ENCODE peak calls at places on chromosomes 3 and 15, in eight cellular contexts. M, V, I, Q, H, K, P and S are unnamed samples.

GRCh38 chr3:27200721-27201434 is 168.3 kb downstream of the NEK10 start:
- DNase-seq in M (no peak), H (no peak), I (no peak), K (no peak), V (no peak), P (no peak), Q (no peak), S (peak)

GRCh38 chr3:181484026-181484425 is 227.7 kb upstream of the SOX2 start:
- DNase-seq in M (no peak), H (no peak), K (no peak), V (no peak), Q (no peak), I (no peak), P (no peak), S (no peak)

GRCh38 chr3:176953106-176954080 is 243.9 kb downstream of the TBL1XR1 start:
- DNase-seq in H (no peak), V (peak), K (no peak), P (no peak), M (peak), Q (no peak), I (no peak), S (no peak)

GRCh38 chr3:195040773-195041520 is 230.0 kb downstream of the XXYLT1 start:
- DNase-seq in V (no peak), I (no peak), H (no peak), M (no peak), Q (peak), P (no peak), K (no peak), S (no peak)

GRCh38 chr3:32189693-32190092 is 48.8 kb upstream of the CMTM8 start:
- DNase-seq in M (no peak), K (no peak), Q (no peak), P (no peak), I (no peak), H (no peak), V (no peak), S (no peak)

GRCh38 chr15:57563416-57563815 is 28.3 kb upstream of the MYZAP start:
- DNase-seq in K (no peak), V (no peak), H (no peak), Q (no peak), I (no peak), M (no peak), P (no peak), S (no peak)

GRCh38 chr3:106811376-106811775 is 565.9 kb upstream of the CCDC54 start:
- DNase-seq in H (no peak), I (no peak), V (peak), M (peak), P (no peak), Q (no peak), K (no peak), S (peak)

GRCh38 chr15:62565620-62566019 is 400.5 kb upstream of the C2CD4B start:
- DNase-seq in Q (no peak), H (no peak), I (no peak), M (no peak), K (no peak), P (no peak), V (no peak), S (no peak)

GRCh38 chr3:123186695-123187094 is 15.0 kb upstream of the SEC22A start:
- DNase-seq in V (peak), M (peak), P (no peak), I (no peak), H (no peak), K (no peak), Q (no peak), S (no peak)

GRCh38 chr3:194097141-194097880 is 38.6 kb upstream of the HES1 start:
- DNase-seq in P (no peak), H (no peak), Q (peak), K (no peak), I (no peak), V (no peak), M (no peak), S (no peak)

GRCh38 chr3:11610044-11610671 is 33.6 kb downstream of the VGLL4 start:
- DNase-seq in P (no peak), I (no peak), V (peak), K (no peak), H (no peak), M (no peak), Q (no peak), S (no peak)

GRCh38 chr3:102722317-102722716 is 287.5 kb downstream of the ZPLD1 start:
- DNase-seq in H (no peak), M (no peak), Q (no peak), P (no peak), V (no peak), I (no peak), K (no peak), S (no peak)

GRCh38 chr15:28921925-28922711 is 36.3 kb downstream of the APBA2 start:
- DNase-seq in H (no peak), Q (no peak), K (no peak), I (no peak), M (peak), V (no peak), P (no peak), S (no peak)

GRCh38 chr3:114551770-114552526 is 258.1 kb downstream of the TIGIT start:
- DNase-seq in P (no peak), K (no peak), M (peak), H (no peak), V (peak), I (no peak), Q (peak), S (peak)